ENCODE peak calls at places on chromosomes 12 and 14, in five cellular contexts. One of them, this sample, is unnamed.

GRCh38 chr12:47755655-47756562 is 2.8 kb downstream of the RAPGEF3 start:
- DNase-seq in RWPE1: no peak
- DNase-seq in CD8-positive, alpha-beta memory T cell: no peak
- DNase-seq in HCT116: no peak
- DNase-seq in brain microvascular endothelial cell: no peak
- DNase-seq in this sample: no peak

GRCh38 chr12:113128802-113129663 is 6.5 kb downstream of the RASAL1 start:
- DNase-seq in brain microvascular endothelial cell: no peak
- DNase-seq in RWPE1: no peak
- DNase-seq in HCT116: no peak
- DNase-seq in CD8-positive, alpha-beta memory T cell: no peak
- DNase-seq in this sample: no peak

GRCh38 chr12:30450872-30451271 is 244.8 kb downstream of the IPO8 start:
- DNase-seq in CD8-positive, alpha-beta memory T cell: no peak
- DNase-seq in brain microvascular endothelial cell: peak
- DNase-seq in HCT116: no peak
- DNase-seq in RWPE1: peak
- DNase-seq in this sample: no peak

GRCh38 chr12:64968989-64969819 is 144.8 kb downstream of the TBC1D30 start:
- DNase-seq in brain microvascular endothelial cell: peak
- DNase-seq in HCT116: peak
- DNase-seq in CD8-positive, alpha-beta memory T cell: no peak
- DNase-seq in RWPE1: peak
- DNase-seq in this sample: no peak

GRCh38 chr12:68334136-68334535 is 2.0 kb upstream of the MDM1 start:
- DNase-seq in HCT116: no peak
- DNase-seq in CD8-positive, alpha-beta memory T cell: peak
- DNase-seq in brain microvascular endothelial cell: no peak
- DNase-seq in RWPE1: no peak
- DNase-seq in this sample: no peak

GRCh38 chr12:104864668-104865067 is 93.4 kb downstream of the SLC41A2 start:
- DNase-seq in brain microvascular endothelial cell: no peak
- DNase-seq in HCT116: no peak
- DNase-seq in CD8-positive, alpha-beta memory T cell: no peak
- DNase-seq in RWPE1: no peak
- DNase-seq in this sample: no peak

GRCh38 chr12:100375023-100375737 is 18.3 kb downstream of the SLC17A8 start:
- DNase-seq in brain microvascular endothelial cell: no peak
- DNase-seq in HCT116: no peak
- DNase-seq in RWPE1: no peak
- DNase-seq in CD8-positive, alpha-beta memory T cell: no peak
- DNase-seq in this sample: no peak

GRCh38 chr14:60653388-60653690 is 4.1 kb upstream of the SIX1 start:
- DNase-seq in CD8-positive, alpha-beta memory T cell: no peak
- DNase-seq in brain microvascular endothelial cell: no peak
- DNase-seq in HCT116: no peak
- DNase-seq in RWPE1: no peak
- DNase-seq in this sample: no peak

GRCh38 chr14:93974299-93974698 is 2.1 kb downstream of the ASB2 start:
- DNase-seq in HCT116: no peak
- DNase-seq in RWPE1: no peak
- DNase-seq in brain microvascular endothelial cell: no peak
- DNase-seq in CD8-positive, alpha-beta memory T cell: no peak
- DNase-seq in this sample: no peak

GRCh38 chr12:59715434-59715833 is 119.6 kb downstream of the SLC16A7 start:
- DNase-seq in RWPE1: no peak
- DNase-seq in CD8-positive, alpha-beta memory T cell: no peak
- DNase-seq in HCT116: no peak
- DNase-seq in brain microvascular endothelial cell: no peak
- DNase-seq in this sample: no peak

GRCh38 chr12:2163172-2163927 is 110.6 kb downstream of the CACNA1C start:
- DNase-seq in RWPE1: no peak
- DNase-seq in CD8-positive, alpha-beta memory T cell: no peak
- DNase-seq in HCT116: no peak
- DNase-seq in brain microvascular endothelial cell: peak
- DNase-seq in this sample: no peak

GRCh38 chr12:460301-461230 is 827 bp downstream of the B4GALNT3 start:
- DNase-seq in brain microvascular endothelial cell: no peak
- DNase-seq in RWPE1: no peak
- DNase-seq in CD8-positive, alpha-beta memory T cell: peak
- DNase-seq in HCT116: no peak
- DNase-seq in this sample: no peak

GRCh38 chr14:32224731-32225377 is 21.8 kb upstream of the RNU6-8 start:
- DNase-seq in RWPE1: peak
- DNase-seq in HCT116: no peak
- DNase-seq in brain microvascular endothelial cell: peak
- DNase-seq in CD8-positive, alpha-beta memory T cell: no peak
- DNase-seq in this sample: no peak

GRCh38 chr14:104224516-104225281 is 86.3 kb downstream of the KIF26A start:
- DNase-seq in brain microvascular endothelial cell: no peak
- DNase-seq in HCT116: no peak
- DNase-seq in RWPE1: no peak
- DNase-seq in CD8-positive, alpha-beta memory T cell: no peak
- DNase-seq in this sample: no peak

GRCh38 chr14:64701660-64702059 is 2.6 kb upstream of the PLEKHG3 start:
- DNase-seq in RWPE1: no peak
- DNase-seq in HCT116: no peak
- DNase-seq in brain microvascular endothelial cell: no peak
- DNase-seq in CD8-positive, alpha-beta memory T cell: no peak
- DNase-seq in this sample: no peak

GRCh38 chr12:21576431-21576830 is 28.2 kb downstream of the GYS2 start:
- DNase-seq in HCT116: no peak
- DNase-seq in brain microvascular endothelial cell: no peak
- DNase-seq in CD8-positive, alpha-beta memory T cell: no peak
- DNase-seq in RWPE1: no peak
- DNase-seq in this sample: no peak

GRCh38 chr12:111251099-111251498 is 117.8 kb downstream of the PHETA1 start:
- DNase-seq in brain microvascular endothelial cell: no peak
- DNase-seq in HCT116: no peak
- DNase-seq in RWPE1: no peak
- DNase-seq in CD8-positive, alpha-beta memory T cell: no peak
- DNase-seq in this sample: no peak

GRCh38 chr12:117207675-117208074 is 17.4 kb upstream of the FBXO21 start:
- DNase-seq in CD8-positive, alpha-beta memory T cell: no peak
- DNase-seq in RWPE1: no peak
- DNase-seq in brain microvascular endothelial cell: no peak
- DNase-seq in HCT116: no peak
- DNase-seq in this sample: no peak

GRCh38 chr12:116547955-116548471 is 11.2 kb upstream of the MAP1LC3B2 start:
- DNase-seq in brain microvascular endothelial cell: peak
- DNase-seq in RWPE1: no peak
- DNase-seq in CD8-positive, alpha-beta memory T cell: no peak
- DNase-seq in HCT116: no peak
- DNase-seq in this sample: no peak

GRCh38 chr12:64825143-64826011 is 930 bp downstream of the TBC1D30 start:
- DNase-seq in brain microvascular endothelial cell: no peak
- DNase-seq in RWPE1: no peak
- DNase-seq in CD8-positive, alpha-beta memory T cell: no peak
- DNase-seq in HCT116: no peak
- DNase-seq in this sample: no peak

GRCh38 chr14:65281991-65282908 is 130.3 kb upstream of the FUT8 start:
- DNase-seq in HCT116: no peak
- DNase-seq in brain microvascular endothelial cell: peak
- DNase-seq in RWPE1: no peak
- DNase-seq in CD8-positive, alpha-beta memory T cell: peak
- DNase-seq in this sample: no peak

GRCh38 chr12:105555556-105555973 is 225.1 kb downstream of the C12orf75 start:
- DNase-seq in RWPE1: no peak
- DNase-seq in CD8-positive, alpha-beta memory T cell: no peak
- DNase-seq in brain microvascular endothelial cell: no peak
- DNase-seq in HCT116: no peak
- DNase-seq in this sample: no peak

GRCh38 chr12:76266797-76267196 is 81.4 kb downstream of the BBS10 start:
- DNase-seq in HCT116: no peak
- DNase-seq in brain microvascular endothelial cell: peak
- DNase-seq in RWPE1: peak
- DNase-seq in CD8-positive, alpha-beta memory T cell: no peak
- DNase-seq in this sample: no peak

GRCh38 chr12:15268927-15269552 is 47.8 kb upstream of the RERG start:
- DNase-seq in CD8-positive, alpha-beta memory T cell: peak
- DNase-seq in RWPE1: peak
- DNase-seq in brain microvascular endothelial cell: peak
- DNase-seq in HCT116: peak
- DNase-seq in this sample: peak

GRCh38 chr12:104505095-104505819 is 48.5 kb downstream of the CHST11 start:
- DNase-seq in HCT116: no peak
- DNase-seq in RWPE1: no peak
- DNase-seq in brain microvascular endothelial cell: no peak
- DNase-seq in CD8-positive, alpha-beta memory T cell: no peak
- DNase-seq in this sample: no peak

GRCh38 chr12:67885370-67886169 is 103.7 kb upstream of the IFNG-AS1 start:
- DNase-seq in RWPE1: no peak
- DNase-seq in HCT116: no peak
- DNase-seq in brain microvascular endothelial cell: no peak
- DNase-seq in CD8-positive, alpha-beta memory T cell: no peak
- DNase-seq in this sample: no peak

GRCh38 chr12:18345021-18345735 is 83.9 kb downstream of the PIK3C2G start:
- DNase-seq in brain microvascular endothelial cell: no peak
- DNase-seq in RWPE1: no peak
- DNase-seq in CD8-positive, alpha-beta memory T cell: no peak
- DNase-seq in HCT116: no peak
- DNase-seq in this sample: no peak

GRCh38 chr12:124073636-124074035 is 100.6 kb downstream of the ZNF664 start:
- DNase-seq in HCT116: no peak
- DNase-seq in RWPE1: no peak
- DNase-seq in CD8-positive, alpha-beta memory T cell: no peak
- DNase-seq in brain microvascular endothelial cell: peak
- DNase-seq in this sample: no peak

GRCh38 chr12:60072911-60073310 is 477.1 kb downstream of the SLC16A7 start:
- DNase-seq in CD8-positive, alpha-beta memory T cell: no peak
- DNase-seq in HCT116: no peak
- DNase-seq in RWPE1: peak
- DNase-seq in brain microvascular endothelial cell: no peak
- DNase-seq in this sample: no peak

GRCh38 chr12:88994537-88994936 is 357.8 kb downstream of the DUSP6 start:
- DNase-seq in brain microvascular endothelial cell: no peak
- DNase-seq in HCT116: no peak
- DNase-seq in CD8-positive, alpha-beta memory T cell: no peak
- DNase-seq in RWPE1: no peak
- DNase-seq in this sample: no peak

GRCh38 chr14:58428011-58428807 is 690 bp downstream of the KIAA0586 start:
- DNase-seq in RWPE1: peak
- DNase-seq in brain microvascular endothelial cell: peak
- DNase-seq in HCT116: peak
- DNase-seq in CD8-positive, alpha-beta memory T cell: no peak
- DNase-seq in this sample: peak

GRCh38 chr14:59630281-59630963 is 53.8 kb upstream of the CCDC175 start:
- DNase-seq in brain microvascular endothelial cell: no peak
- DNase-seq in CD8-positive, alpha-beta memory T cell: no peak
- DNase-seq in HCT116: no peak
- DNase-seq in RWPE1: peak
- DNase-seq in this sample: no peak

GRCh38 chr12:92735131-92735721 is 32.4 kb downstream of the PLEKHG7 start:
- DNase-seq in HCT116: no peak
- DNase-seq in brain microvascular endothelial cell: peak
- DNase-seq in CD8-positive, alpha-beta memory T cell: no peak
- DNase-seq in RWPE1: peak
- DNase-seq in this sample: no peak

GRCh38 chr14:62162998-62163589 is 400.9 kb downstream of the SNAPC1 start:
- DNase-seq in RWPE1: peak
- DNase-seq in CD8-positive, alpha-beta memory T cell: peak
- DNase-seq in HCT116: peak
- DNase-seq in brain microvascular endothelial cell: peak
- DNase-seq in this sample: peak

GRCh38 chr12:72264548-72265175 is 7.5 kb upstream of the TRHDE start:
- DNase-seq in CD8-positive, alpha-beta memory T cell: no peak
- DNase-seq in brain microvascular endothelial cell: no peak
- DNase-seq in HCT116: no peak
- DNase-seq in RWPE1: no peak
- DNase-seq in this sample: no peak

GRCh38 chr14:99326041-99326710 is 54.2 kb upstream of the BCL11B start:
- DNase-seq in RWPE1: no peak
- DNase-seq in brain microvascular endothelial cell: no peak
- DNase-seq in CD8-positive, alpha-beta memory T cell: no peak
- DNase-seq in HCT116: no peak
- DNase-seq in this sample: no peak

GRCh38 chr12:12885060-12885792 is 6.1 kb upstream of the GPRC5A start:
- DNase-seq in brain microvascular endothelial cell: no peak
- DNase-seq in RWPE1: no peak
- DNase-seq in HCT116: no peak
- DNase-seq in CD8-positive, alpha-beta memory T cell: no peak
- DNase-seq in this sample: no peak

GRCh38 chr12:5922500-5922899 is 22.6 kb downstream of the ANO2 start:
- DNase-seq in CD8-positive, alpha-beta memory T cell: no peak
- DNase-seq in RWPE1: no peak
- DNase-seq in brain microvascular endothelial cell: no peak
- DNase-seq in HCT116: no peak
- DNase-seq in this sample: no peak
- H3K27ac ChIP-seq in CD8-positive, alpha-beta memory T cell: no peak
- H3K27ac ChIP-seq in RWPE1: no peak
- H3K27ac ChIP-seq in brain microvascular endothelial cell: no peak
- H3K27ac ChIP-seq in HCT116: no peak
- H3K27ac ChIP-seq in this sample: no peak

GRCh38 chr12:6949063-6949594 is 2.0 kb upstream of the PTPN6 start:
- DNase-seq in HCT116: no peak
- DNase-seq in CD8-positive, alpha-beta memory T cell: no peak
- DNase-seq in RWPE1: no peak
- DNase-seq in brain microvascular endothelial cell: no peak
- DNase-seq in this sample: no peak
- H3K27ac ChIP-seq in HCT116: no peak
- H3K27ac ChIP-seq in CD8-positive, alpha-beta memory T cell: peak
- H3K27ac ChIP-seq in RWPE1: no peak
- H3K27ac ChIP-seq in brain microvascular endothelial cell: no peak
- H3K27ac ChIP-seq in this sample: no peak

DNA sequence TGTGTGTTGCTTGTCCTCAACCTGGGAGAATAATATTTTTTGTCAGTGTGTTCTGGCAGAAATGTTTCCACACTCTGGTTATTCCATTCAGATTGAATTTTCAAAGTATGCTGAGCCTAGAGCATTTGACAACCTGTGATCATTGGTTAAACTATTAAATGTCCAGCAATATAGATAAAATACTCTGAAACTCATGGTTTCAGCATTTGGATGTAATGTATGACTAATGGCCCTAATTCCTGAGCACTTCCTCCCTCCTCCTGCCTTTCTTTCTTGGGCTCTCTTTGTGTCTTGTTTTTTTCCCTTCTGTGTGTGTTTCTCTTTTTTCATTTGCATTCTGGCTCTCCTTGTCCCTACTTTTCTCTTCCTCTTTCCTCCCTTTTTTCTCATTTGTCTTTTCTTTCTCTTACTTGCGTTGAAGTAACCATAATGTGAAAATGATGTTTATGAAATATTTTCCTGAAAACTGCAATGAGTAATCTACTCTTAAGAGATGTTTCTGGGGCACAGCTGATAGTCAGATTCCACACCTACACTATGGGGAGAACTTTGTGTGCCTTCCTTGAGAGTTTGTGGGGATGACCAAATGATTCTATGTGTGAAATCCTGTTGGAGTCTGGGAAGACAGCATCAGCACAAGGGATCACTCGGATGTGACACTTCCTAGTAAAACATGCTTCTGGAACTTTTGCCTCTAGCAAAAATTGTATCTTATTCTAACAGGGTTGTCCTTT is 74.6 kb downstream of the FRMD6 start:
- DNase-seq in RWPE1: no peak
- DNase-seq in brain microvascular endothelial cell: no peak
- DNase-seq in CD8-positive, alpha-beta memory T cell: no peak
- DNase-seq in HCT116: no peak
- DNase-seq in this sample: no peak
- H3K27ac ChIP-seq in RWPE1: no peak
- H3K27ac ChIP-seq in brain microvascular endothelial cell: peak
- H3K27ac ChIP-seq in CD8-positive, alpha-beta memory T cell: no peak
- H3K27ac ChIP-seq in HCT116: no peak
- H3K27ac ChIP-seq in this sample: no peak

GRCh38 chr14:77805703-77806102 is 5.8 kb downstream of the ADCK1 start:
- DNase-seq in brain microvascular endothelial cell: no peak
- DNase-seq in RWPE1: no peak
- DNase-seq in CD8-positive, alpha-beta memory T cell: no peak
- DNase-seq in HCT116: no peak
- DNase-seq in this sample: no peak
- H3K27ac ChIP-seq in brain microvascular endothelial cell: no peak
- H3K27ac ChIP-seq in RWPE1: no peak
- H3K27ac ChIP-seq in CD8-positive, alpha-beta memory T cell: no peak
- H3K27ac ChIP-seq in HCT116: no peak
- H3K27ac ChIP-seq in this sample: no peak